ENCODE peak calls at places on chromosomes 13 and 19, in seven cellular contexts. A is GM23248, R is PC-3, U is SK-N-SH, C is hepatocyte, N is OCI-LY7, M is GM23338. S is an unnamed sample.

GRCh38 chr19:5102520-5102919 is 133.6 kb downstream of the KDM4B start:
- DNase-seq in A (no peak), R (no peak), U (no peak), C (no peak), N (no peak), M (no peak), S (no peak)

GRCh38 chr19:42466521-42467436 is 24.0 kb upstream of the CXCL17 start:
- DNase-seq in A (peak; percentile 28), R (no peak), U (no peak), C (no peak), N (peak; percentile 79), M (no peak), S (no peak)

GRCh38 chr19:10379880-10380310 is 477 bp downstream of the TYK2 start:
- DNase-seq in A (peak; percentile 41), R (no peak), U (no peak), C (no peak), N (no peak), M (no peak), S (no peak)

GRCh38 chr19:57934820-57935665 is at the start of gene ZNF418:
- DNase-seq in A (peak; percentile 92), R (no peak), U (no peak), C (peak; percentile 86), N (no peak), M (peak; percentile 98), S (peak; percentile 93)

GRCh38 chr19:662207-662961 is 630 bp downstream of the RNF126 start:
- DNase-seq in A (peak; percentile 76), R (peak; percentile 38), U (peak; percentile 74), C (peak; percentile 75), N (peak; percentile 82), M (peak; percentile 70), S (peak; percentile 55)

GRCh38 chr13:44934724-44935123 is 54.5 kb downstream of the NUFIP1 start:
- DNase-seq in A (peak; percentile 82), R (peak; percentile 62), U (no peak), C (no peak), N (no peak), M (no peak), S (no peak)

GRCh38 chr13:20525601-20526544 is at the start of gene CRYL1:
- DNase-seq in A (peak; percentile 84), R (peak; percentile 83), U (peak; percentile 87), C (peak; percentile 85), N (no peak), M (peak; percentile 60), S (peak; percentile 72)

GRCh38 chr13:73657821-73658540 is 476.2 kb downstream of the KLF12 start:
- DNase-seq in A (peak; percentile 18), R (no peak), U (no peak), C (no peak), N (no peak), M (no peak), S (no peak)

GRCh38 chr19:33559996-33560395 is 38.4 kb upstream of the PEPD start:
- DNase-seq in A (no peak), R (no peak), U (no peak), C (no peak), N (no peak), M (no peak), S (no peak)

GRCh38 chr13:28584873-28585317 is 74.0 kb upstream of the POMP start:
- DNase-seq in A (peak; percentile 63), R (peak; percentile 48), U (no peak), C (no peak), N (no peak), M (no peak), S (no peak)

GRCh38 chr13:99686157-99686572 is 184.9 kb downstream of the TM9SF2 start:
- DNase-seq in A (peak; percentile 33), R (no peak), U (peak; percentile 66), C (peak; percentile 73), N (no peak), M (peak; percentile 52), S (peak; percentile 30)

GRCh38 chr13:53124568-53125094 is 96.0 kb downstream of the OLFM4 start:
- DNase-seq in A (no peak), R (no peak), U (no peak), C (no peak), N (no peak), M (no peak), S (no peak)

GRCh38 chr13:53121131-53121773 is 92.6 kb downstream of the OLFM4 start:
- DNase-seq in A (no peak), R (no peak), U (no peak), C (no peak), N (no peak), M (peak; percentile 32), S (no peak)

GRCh38 chr13:53121879-53122278 is 93.3 kb downstream of the OLFM4 start:
- DNase-seq in A (no peak), R (no peak), U (no peak), C (no peak), N (no peak), M (no peak), S (no peak)

GRCh38 chr13:53126803-53127202 is 98.2 kb downstream of the OLFM4 start:
- DNase-seq in A (peak; percentile 7), R (no peak), U (no peak), C (no peak), N (no peak), M (no peak), S (no peak)

GRCh38 chr13:53123536-53123935 is 94.9 kb downstream of the OLFM4 start:
- DNase-seq in A (no peak), R (no peak), U (no peak), C (no peak), N (no peak), M (no peak), S (no peak)
- H3K27ac ChIP-seq in A (no peak overlapping the region), R (no peak overlapping the region), U (no peak overlapping the region), C (no peak overlapping the region), N (no peak overlapping the region), M (no peak overlapping the region), S (no peak overlapping the region)

DNA sequence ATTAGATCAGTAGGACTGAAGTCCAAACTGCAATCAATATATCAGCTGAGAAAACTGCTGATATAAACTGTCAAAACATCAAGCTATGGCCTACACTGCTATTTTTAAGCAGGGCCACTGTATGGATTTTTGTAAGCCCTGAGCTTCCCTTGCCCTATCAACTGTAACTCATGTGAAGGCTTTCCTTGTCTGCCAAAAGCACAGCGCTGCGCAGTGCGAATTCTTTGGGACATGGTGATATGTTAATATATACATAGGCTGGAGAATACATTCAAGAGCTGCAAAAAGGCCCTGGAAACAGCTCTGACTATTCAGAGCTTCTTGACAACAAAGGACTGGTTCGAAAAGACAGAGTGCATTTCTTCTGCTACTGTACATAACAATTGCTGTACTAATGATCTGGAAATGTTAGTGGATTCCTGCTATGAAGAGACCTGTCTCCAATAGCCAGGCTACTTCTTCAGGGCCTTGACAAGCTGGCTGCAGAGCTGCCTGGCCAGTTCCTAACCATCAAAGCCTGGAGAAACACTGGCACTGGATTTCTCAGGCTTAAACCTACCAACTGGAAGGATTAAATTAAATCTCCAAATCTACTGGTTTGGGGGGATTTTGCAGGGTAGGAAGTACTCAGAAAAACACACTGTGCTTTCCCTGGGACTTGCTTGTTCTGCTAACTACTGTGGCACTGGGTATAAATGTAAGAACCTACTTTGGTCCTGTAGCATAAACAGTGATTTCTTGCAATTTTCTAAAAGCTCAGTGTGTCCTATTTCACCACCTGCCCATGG is 246.9 kb downstream of the DNAJC15 start:
- DNase-seq in A (no peak), R (no peak), U (no peak), C (no peak), N (no peak), M (no peak), S (no peak)
- H3K4me2 ChIP-seq in A (peak overlapping the region; percentile 82), R (peak overlapping the region; percentile 79), U (peak overlapping the region; percentile 71), C (no peak overlapping the region), N (no peak overlapping the region), M (no peak overlapping the region), S (no peak overlapping the region)

DNA sequence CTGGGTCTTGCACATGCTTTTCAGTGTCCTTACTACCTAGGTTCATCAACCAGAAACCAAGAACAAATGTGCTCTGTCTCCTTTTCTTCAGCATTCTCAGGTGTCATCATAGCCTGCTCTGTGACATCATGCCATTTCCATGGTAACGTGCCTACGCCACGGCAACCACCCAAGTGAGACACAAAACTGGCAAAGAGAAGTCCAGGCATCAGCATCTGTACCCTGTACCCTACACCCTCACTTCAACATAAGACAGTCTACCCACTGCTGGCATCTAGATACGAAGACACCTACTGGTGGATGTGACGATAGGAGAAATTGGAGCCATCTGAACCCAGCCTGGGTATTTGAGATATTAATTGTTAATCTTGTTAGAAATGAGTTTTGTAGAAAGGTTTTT is 13.3 kb downstream of the ZC3H4 start:
- DNase-seq in A (no peak), R (no peak), U (no peak), C (no peak), N (no peak), M (no peak), S (no peak)
- TF ChIP-seq EZH2phosphoT487 in A (no peak), R (no peak), U (no peak), C (no peak), N (no peak), M (no peak), S (no peak)

DNA sequence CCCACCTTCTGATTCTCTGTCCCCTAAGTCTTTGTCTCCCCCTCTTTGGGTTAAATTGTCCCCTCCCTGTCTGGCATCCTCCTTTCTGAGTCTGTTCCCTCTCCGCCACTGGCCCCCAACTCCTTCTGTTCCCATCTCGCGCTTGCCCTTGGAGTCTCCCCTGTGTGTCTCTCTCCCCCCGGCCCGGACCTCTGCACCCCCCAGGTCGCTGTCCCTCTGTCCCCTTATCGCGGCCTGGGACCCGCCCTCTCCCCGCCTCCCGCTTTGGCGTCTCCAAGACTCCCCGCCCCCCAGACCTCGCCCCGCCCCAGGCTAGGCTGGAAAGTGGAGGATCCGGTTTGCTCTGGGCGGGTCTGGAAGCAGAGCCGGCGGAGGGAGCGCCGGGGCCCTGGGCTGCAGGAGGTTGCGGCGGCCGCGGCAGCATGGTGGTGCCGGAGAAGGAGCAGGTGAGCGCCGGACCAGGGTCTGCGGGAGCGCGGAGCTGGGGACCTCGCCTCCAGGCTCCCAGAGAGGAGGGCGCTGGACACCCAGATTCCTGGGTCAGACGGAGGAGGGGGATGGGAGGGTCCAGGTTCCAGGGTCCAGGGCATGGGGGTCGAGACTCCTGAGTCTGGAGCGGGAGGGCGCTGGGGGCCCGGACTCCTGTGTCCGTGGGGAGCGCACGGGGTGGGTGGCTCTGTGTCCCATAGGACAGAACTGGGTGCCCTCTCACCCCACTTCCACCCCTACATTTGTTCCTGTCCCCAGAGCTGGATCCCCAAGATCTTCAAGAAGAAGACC is at the start of gene TRPM4:
- DNase-seq in A (peak; percentile 93), R (peak; percentile 96), U (peak; percentile 92), C (peak; percentile 96), N (no peak), M (peak; percentile 97), S (peak; percentile 96)
- H3K27ac ChIP-seq in A (peak within 1 kb of the TSS; percentile 52), R (peak within 1 kb of the TSS; percentile 42), U (peak within 1 kb of the TSS; percentile 31), C (peak within 1 kb of the TSS; percentile 78), N (no peak within 1 kb of the TSS), M (no peak within 1 kb of the TSS), S (no peak within 1 kb of the TSS)

S was measured in neural progenitor cell.